ENCODE peak calls at places on chromosomes 16 and 17, in seven cellular contexts. Y is lung; L is natural killer cell; X is C1 segment of cervical spinal cord; D is GM10248; A is cardiac fibroblast; E is activated naive CD4-positive, alpha-beta T cell. K is an unnamed sample.

GRCh38 chr16:76311260-76311659 is 34.1 kb downstream of the CNTNAP4 start:
- DNase-seq in A (no peak), Y (no peak), D (no peak), L (no peak), X (no peak), E (no peak), K (no peak)

GRCh38 chr17:7217113-7217987 is 2.3 kb downstream of the DLG4 start:
- DNase-seq in A (peak), X (peak), Y (no peak), L (no peak), D (no peak), E (no peak), K (peak)

GRCh38 chr16:24853830-24854229 is 8.1 kb downstream of the SLC5A11 start:
- DNase-seq in A (peak), D (no peak), E (no peak), L (no peak), Y (no peak), X (peak), K (peak)

GRCh38 chr17:7380321-7380720 is 568 bp upstream of the TNK1 start:
- DNase-seq in Y (peak), A (peak), E (no peak), X (no peak), D (no peak), L (no peak), K (peak)

GRCh38 chr17:76204277-76204676 is 36.0 kb downstream of the RNF157 start:
- DNase-seq in E (no peak), X (no peak), A (peak), D (no peak), L (no peak), Y (no peak), K (peak)

GRCh38 chr17:15511142-15511541 is 43.7 kb upstream of the CDRT4 start:
- DNase-seq in D (no peak), L (no peak), E (no peak), Y (no peak), X (no peak), A (no peak), K (no peak)

GRCh38 chr16:2771496-2772402 is 5.3 kb downstream of the ELOB start:
- DNase-seq in A (no peak), X (no peak), L (no peak), D (no peak), Y (no peak), E (no peak), K (no peak)

GRCh38 chr16:66712512-66712911 is 16.0 kb upstream of the CMTM4 start:
- DNase-seq in X (no peak), L (no peak), E (no peak), D (no peak), A (no peak), Y (no peak), K (no peak)

GRCh38 chr17:81520021-81520894 is 7.7 kb upstream of the ACTG1 start:
- DNase-seq in E (no peak), X (no peak), Y (no peak), L (no peak), D (no peak), A (no peak), K (no peak)

GRCh38 chr17:11990363-11990983 is 6.8 kb downstream of the ZNF18 start:
- DNase-seq in Y (no peak), L (no peak), X (no peak), D (no peak), E (no peak), A (no peak), K (no peak)

GRCh38 chr17:49519781-49520180 is 24.7 kb downstream of the NGFR start:
- DNase-seq in X (no peak), A (no peak), D (no peak), Y (no peak), E (no peak), L (peak), K (no peak)

GRCh38 chr17:18988546-18989173 is 15.9 kb downstream of the FAM83G start:
- DNase-seq in Y (no peak), D (no peak), E (no peak), X (no peak), A (no peak), L (no peak), K (no peak)